ENCODE peak calls at places on chromosome 10, in nine cellular contexts. K is psoas muscle; D is naive thymus-derived CD4-positive, alpha-beta T cell; S is Panc1; T is stomach; M is endothelial cell of umbilical vein; F is upper lobe of right lung; Z is lung; G is neuronal stem cell. H is an unnamed sample. For H3K4me1, the result is how much of the 10 kb centered on the place peaks cover.

GRCh38 chr10:117248700-117249465 is 8.0 kb downstream of the SLC18A2 start:
- DNase-seq in M (no peak), F (no peak), K (no peak), S (no peak), D (no peak), Z (no peak), T (no peak), G (no peak), H (no peak)

GRCh38 chr10:115774721-115775120 is 498.3 kb downstream of the GFRA1 start:
- DNase-seq in S (no peak), G (no peak), F (no peak), D (no peak), T (no peak), M (no peak), Z (no peak), K (no peak), H (no peak)

GRCh38 chr10:124231188-124232135 is 138.1 kb upstream of the CHST15 start:
- DNase-seq in D (peak), F (no peak), Z (no peak), M (no peak), T (no peak), K (no peak), S (no peak), G (no peak), H (no peak)

GRCh38 chr10:78450239-78450638 is 416.6 kb downstream of the RPS24 start:
- DNase-seq in T (no peak), M (no peak), D (no peak), Z (no peak), F (no peak), K (no peak), S (no peak), G (no peak), H (no peak)

GRCh38 chr10:200405-200804 is 65.2 kb downstream of the ZMYND11 start:
- DNase-seq in D (no peak), Z (no peak), F (no peak), K (no peak), G (no peak), S (no peak), M (no peak), T (no peak), H (no peak)

GRCh38 chr10:131043039-131043691 is 268.4 kb downstream of the TCERG1L start:
- DNase-seq in S (no peak), M (no peak), Z (no peak), G (no peak), D (no peak), T (no peak), F (no peak), K (no peak), H (no peak)

GRCh38 chr10:71520042-71520441 is 123.3 kb downstream of the CDH23 start:
- DNase-seq in M (peak), S (no peak), T (no peak), D (no peak), Z (no peak), F (no peak), G (no peak), K (no peak), H (no peak)

GRCh38 chr10:126433351-126433750 is 45.1 kb upstream of the ADAM12 start:
- DNase-seq in D (no peak), M (no peak), K (no peak), G (no peak), T (no peak), S (no peak), Z (no peak), F (no peak), H (no peak)

GRCh38 chr10:78492424-78492823 is 458.8 kb downstream of the RPS24 start:
- DNase-seq in M (no peak), Z (no peak), D (no peak), G (no peak), T (no peak), K (no peak), S (no peak), F (no peak), H (no peak)

GRCh38 chr10:19640864-19641263 is 175.4 kb upstream of the PLXDC2 start:
- DNase-seq in G (no peak), D (no peak), M (no peak), F (no peak), T (no peak), S (no peak), Z (no peak), K (no peak), H (no peak)

GRCh38 chr10:121792198-121792597 is 135.6 kb downstream of the ATE1 start:
- DNase-seq in D (no peak), G (no peak), T (no peak), Z (no peak), M (peak), K (no peak), F (no peak), S (no peak), H (peak)

GRCh38 chr10:133209641-133210040 is 20.4 kb upstream of the UTF1 start:
- DNase-seq in D (no peak), Z (no peak), K (no peak), S (no peak), G (no peak), F (no peak), M (no peak), T (no peak), H (no peak)

GRCh38 chr10:132023092-132023811 is 41.5 kb upstream of the BNIP3 start:
- DNase-seq in F (peak), S (peak), K (peak), G (peak), T (peak), M (peak), D (peak), Z (peak), H (peak)

GRCh38 chr10:90204956-90205695 is 503.7 kb downstream of the KIF20B start:
- DNase-seq in M (no peak), Z (no peak), S (no peak), G (no peak), D (no peak), F (no peak), K (no peak), T (no peak), H (no peak)

GRCh38 chr10:60283397-60283796 is 106.3 kb downstream of the ANK3 start:
- DNase-seq in K (no peak), F (no peak), T (no peak), D (no peak), Z (no peak), M (peak), G (no peak), S (no peak), H (no peak)

GRCh38 chr10:83012866-83013265 is 1126.4 kb upstream of the GHITM start:
- DNase-seq in Z (no peak), D (no peak), T (no peak), M (no peak), F (no peak), G (no peak), K (no peak), S (no peak), H (no peak)

GRCh38 chr10:90319188-90319914 is 538.5 kb downstream of the HTR7 start:
- DNase-seq in S (peak), T (no peak), M (peak), K (no peak), D (no peak), F (no peak), G (peak), Z (no peak), H (no peak)

GRCh38 chr10:28293238-28294168 is 9.4 kb downstream of the MPP7 start:
- DNase-seq in M (no peak), S (no peak), D (no peak), Z (no peak), G (no peak), T (no peak), K (no peak), F (no peak), H (no peak)

GRCh38 chr10:133353202-133353959 is 4.4 kb downstream of the FUOM start:
- DNase-seq in M (no peak), G (no peak), S (no peak), K (no peak), F (no peak), Z (no peak), D (no peak), T (no peak), H (peak)

GRCh38 chr10:70896551-70896950 is 8.2 kb upstream of the PCBD1 start:
- DNase-seq in S (no peak), T (no peak), D (no peak), K (no peak), G (no peak), F (no peak), M (no peak), Z (no peak), H (no peak)

GRCh38 chr10:89164080-89164479 is 43.0 kb downstream of the CH25H start:
- DNase-seq in K (no peak), Z (no peak), S (no peak), G (no peak), M (no peak), F (no peak), D (no peak), T (no peak), H (no peak)

GRCh38 chr10:131929122-131929845 is 28.5 kb downstream of the PPP2R2D start:
- DNase-seq in K (no peak), G (no peak), F (no peak), Z (no peak), S (no peak), M (no peak), T (peak), D (no peak), H (no peak)

GRCh38 chr10:125083576-125083920 is 76.8 kb downstream of the CTBP2 start:
- DNase-seq in F (peak), S (peak), G (no peak), K (no peak), T (peak), M (peak), D (no peak), Z (no peak), H (peak)

GRCh38 chr10:113987156-113987555 is 56.5 kb upstream of the ADRB1 start:
- DNase-seq in Z (no peak), T (no peak), K (no peak), D (no peak), M (no peak), G (no peak), F (no peak), S (no peak), H (no peak)

GRCh38 chr10:114304566-114305421 is 65.7 kb downstream of the VWA2 start:
- DNase-seq in F (peak), Z (no peak), S (no peak), K (peak), G (peak), M (no peak), T (peak), D (peak), H (peak)

GRCh38 chr10:99579971-99580370 is 40.3 kb downstream of the SLC25A28 start:
- DNase-seq in S (no peak), G (no peak), Z (no peak), D (no peak), M (no peak), T (no peak), K (no peak), F (no peak), H (no peak)

GRCh38 chr10:31912898-31913847 is 15.5 kb downstream of the ARHGAP12 start:
- DNase-seq in Z (no peak), K (no peak), D (no peak), G (no peak), S (no peak), M (peak), T (no peak), F (no peak), H (peak)

DNA sequence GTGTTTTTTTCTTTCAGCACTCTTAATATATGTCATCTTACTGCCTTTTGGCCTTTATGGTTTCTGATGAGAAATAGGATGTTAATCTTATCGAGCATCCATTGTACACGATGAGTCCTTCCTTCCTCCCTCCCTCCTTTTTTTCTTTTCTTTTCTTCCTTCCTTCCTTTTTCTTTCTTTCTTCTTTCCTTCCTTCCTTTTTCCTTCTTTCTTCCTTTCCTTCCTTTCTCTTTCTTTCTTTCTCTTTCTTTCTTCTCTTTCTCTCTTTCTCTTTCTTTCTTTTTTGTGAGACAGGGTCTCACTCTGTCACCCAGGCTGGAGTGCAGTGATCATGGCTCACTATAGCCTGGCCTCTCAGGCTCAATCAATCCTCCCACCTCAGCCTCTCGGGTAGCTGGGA is 8.4 kb downstream of the RPEL1 start:
- DNase-seq in M (no peak), T (no peak), K (no peak), S (no peak), D (no peak), Z (no peak), F (no peak), G (no peak), H (no peak)
- H3K27ac ChIP-seq in M (no peak), T (no peak), K (no peak), S (no peak), D (no peak), Z (no peak), F (no peak), G (no peak), H (no peak)

GRCh38 chr10:35911233-35911632 is 269.1 kb upstream of the FZD8 start:
- DNase-seq in S (no peak), F (no peak), D (no peak), Z (no peak), M (no peak), G (no peak), T (no peak), K (no peak), H (no peak)

GRCh38 chr10:35913628-35914027 is 271.5 kb upstream of the FZD8 start:
- DNase-seq in S (no peak), D (no peak), G (no peak), Z (no peak), T (no peak), F (no peak), M (peak), K (no peak), H (no peak)

GRCh38 chr10:35910234-35910633 is 268.1 kb upstream of the FZD8 start:
- DNase-seq in T (no peak), Z (no peak), M (peak), G (no peak), S (no peak), D (no peak), F (no peak), K (no peak), H (no peak)

GRCh38 chr10:35911954-35912353 is 269.9 kb upstream of the FZD8 start:
- DNase-seq in F (no peak), K (no peak), S (no peak), M (no peak), T (no peak), G (no peak), Z (no peak), D (no peak), H (no peak)

DNA sequence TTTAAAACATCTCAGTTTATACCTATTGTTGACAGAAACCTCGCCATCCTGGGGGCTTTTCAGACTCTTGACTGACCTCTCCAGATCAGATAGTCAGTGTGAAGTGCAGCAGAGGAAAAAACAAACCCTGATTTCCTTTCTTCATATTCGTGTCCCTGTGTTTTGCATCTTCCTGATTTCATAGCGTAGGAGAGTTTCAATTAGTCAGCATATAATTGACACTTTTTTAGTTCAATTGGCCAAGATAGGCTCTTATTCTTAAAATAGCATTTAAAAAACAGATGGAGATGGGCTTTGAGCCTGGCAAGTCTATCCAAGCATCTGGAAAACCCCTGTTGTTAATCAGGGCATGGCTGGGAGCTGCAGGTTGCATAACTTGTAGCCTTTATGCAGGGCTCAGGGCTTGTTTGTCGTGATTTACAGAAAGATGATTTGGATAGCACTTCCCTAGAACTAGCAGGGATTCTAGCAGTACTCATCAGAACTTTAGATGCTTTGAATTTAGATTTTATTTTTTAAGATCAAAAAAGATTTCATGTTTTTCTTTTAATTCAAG is 270.6 kb upstream of the FZD8 start:
- DNase-seq in T (no peak), M (peak), S (no peak), K (no peak), Z (no peak), D (no peak), G (no peak), F (no peak), H (no peak)
- H3K4me3 ChIP-seq in T (no peak), M (no peak), S (no peak), K (no peak), Z (no peak), D (no peak), G (no peak), F (no peak), H (no peak)

DNA sequence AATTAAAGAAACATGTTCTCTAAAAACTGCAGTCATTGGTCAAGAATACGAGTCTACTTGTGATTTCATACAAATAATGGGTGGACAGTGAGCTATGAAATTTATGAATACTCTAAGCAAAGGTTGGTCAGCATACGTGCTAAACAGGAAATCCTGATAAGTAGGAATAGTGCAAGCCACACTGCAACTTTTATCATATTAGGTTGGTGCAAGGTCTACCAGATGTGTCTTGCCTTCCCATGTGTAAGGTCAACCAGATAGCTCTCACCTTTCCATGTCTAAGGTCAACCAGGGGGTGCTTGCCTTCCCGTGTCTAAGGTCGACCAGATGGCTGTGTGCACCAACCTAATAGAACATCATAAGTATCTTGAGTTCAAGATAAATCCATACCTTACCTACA is 2.0 kb upstream of the ITGB1 start:
- DNase-seq in T (no peak), F (no peak), S (no peak), K (no peak), M (peak), D (no peak), G (no peak), Z (no peak), H (no peak)
- H3K4me1 ChIP-seq in T (under half), F (half or more), S (under half), K (half or more), M (half or more), D (under half), G (under half), Z (under half), H (under half)

GRCh38 chr10:69398466-69398865 is 18.3 kb downstream of the TACR2 start:
- DNase-seq in S (no peak), D (no peak), T (no peak), K (no peak), M (no peak), Z (no peak), F (no peak), G (no peak), H (peak)

GRCh38 chr10:69394020-69394419 is 22.7 kb downstream of the TACR2 start:
- DNase-seq in S (no peak), Z (no peak), K (no peak), M (no peak), D (no peak), G (no peak), T (no peak), F (no peak), H (no peak)

GRCh38 chr10:69400936-69401335 is 15.8 kb downstream of the TACR2 start:
- DNase-seq in D (no peak), T (no peak), G (no peak), S (no peak), F (no peak), M (no peak), K (no peak), Z (no peak), H (no peak)

GRCh38 chr10:69401416-69401815 is 15.3 kb downstream of the TACR2 start:
- DNase-seq in Z (no peak), G (no peak), F (no peak), T (no peak), M (no peak), S (no peak), D (no peak), K (no peak), H (no peak)

GRCh38 chr10:69397972-69398371 is 18.7 kb downstream of the TACR2 start:
- DNase-seq in D (no peak), T (no peak), S (no peak), M (no peak), G (no peak), F (no peak), K (no peak), Z (no peak), H (no peak)
- H3K27ac ChIP-seq in D (no peak), T (no peak), S (no peak), M (no peak), G (no peak), F (peak), K (no peak), Z (no peak), H (no peak)